ENCODE peak calls at places on chromosome 1, in five cellular contexts. B is GM12891; W is CD4-positive, alpha-beta T cell; U is transverse colon; T is cardiac muscle cell. K is an unnamed sample.

GRCh38 chr1:212608956-212609700 is 567 bp downstream of the ATF3 start:
- DNase-seq in B (peak; percentile 53), W (no peak), U (peak; percentile 61), T (peak; percentile 55), K (peak; percentile 23)

GRCh38 chr1:70909262-70909817 is 138.3 kb downstream of the PTGER3 start:
- DNase-seq in B (no peak), W (no peak), U (no peak), T (no peak), K (no peak)

GRCh38 chr1:37763791-37764741 is 854 bp downstream of the EPHA10 start:
- DNase-seq in B (peak; percentile 57), W (no peak), U (no peak), T (peak; percentile 58), K (no peak)

GRCh38 chr1:110457206-110457605 is 6.3 kb downstream of the PROK1 start:
- DNase-seq in B (no peak), W (no peak), U (no peak), T (no peak), K (no peak)

GRCh38 chr1:228048120-228048519 is 34.4 kb upstream of the ARF1 start:
- DNase-seq in B (no peak), W (no peak), U (no peak), T (no peak), K (no peak)

GRCh38 chr1:2789164-2789985 is 12.1 kb downstream of the TTC34 start:
- DNase-seq in B (no peak), W (no peak), U (no peak), T (no peak), K (no peak)

GRCh38 chr1:220497220-220497756 is 30.6 kb upstream of the MARK1 start:
- DNase-seq in B (no peak), W (no peak), U (no peak), T (no peak), K (peak; percentile 61)

GRCh38 chr1:101290119-101290921 is 53.5 kb downstream of the S1PR1 start:
- DNase-seq in B (no peak), W (no peak), U (no peak), T (no peak), K (no peak)

GRCh38 chr1:56187410-56187809 is 392.0 kb downstream of the PLPP3 start:
- DNase-seq in B (no peak), W (no peak), U (no peak), T (no peak), K (no peak)

GRCh38 chr1:245288796-245289195 is 134.0 kb downstream of the KIF26B start:
- DNase-seq in B (no peak), W (no peak), U (no peak), T (no peak), K (peak; percentile 64)

GRCh38 chr1:62882161-62882560 is 98.2 kb downstream of the ATG4C start:
- DNase-seq in B (no peak), W (no peak), U (no peak), T (no peak), K (peak; percentile 18)

GRCh38 chr1:100353073-100353801 is 931 bp downstream of the CDC14A start:
- DNase-seq in B (no peak), W (peak; percentile 26), U (peak; percentile 55), T (no peak), K (peak; percentile 17)

GRCh38 chr1:35885961-35886558 is 3.1 kb downstream of the AGO1 start:
- DNase-seq in B (no peak), W (no peak), U (no peak), T (peak; percentile 18), K (no peak)

GRCh38 chr1:94418664-94419655 is 771 bp downstream of the ABCD3 start:
- DNase-seq in B (peak; percentile 20), W (no peak), U (peak; percentile 50), T (peak; percentile 46), K (no peak)

GRCh38 chr1:20787775-20788488 is 825 bp upstream of the HP1BP3 start:
- DNase-seq in B (no peak), W (no peak), U (peak; percentile 20), T (peak; percentile 64), K (peak; percentile 27)

GRCh38 chr1:3779912-3780416 is 7.4 kb downstream of the SMIM1 start:
- DNase-seq in B (no peak), W (no peak), U (no peak), T (no peak), K (no peak)

GRCh38 chr1:155134858-155135415 is 715 bp upstream of the SLC50A1 start:
- DNase-seq in B (no peak), W (peak; percentile 23), U (peak; percentile 95), T (peak; percentile 97), K (peak; percentile 96)

GRCh38 chr1:31957701-31958674 is 19.8 kb upstream of the PTP4A2 start:
- DNase-seq in B (no peak), W (no peak), U (no peak), T (peak; percentile 36), K (no peak)

GRCh38 chr1:226827458-226827857 is 43.0 kb upstream of the PSEN2 start:
- DNase-seq in B (no peak), W (no peak), U (peak; percentile 38), T (peak; percentile 16), K (no peak)

GRCh38 chr1:223022641-223023473 is 120.2 kb downstream of the TLR5 start:
- DNase-seq in B (no peak), W (no peak), U (no peak), T (no peak), K (no peak)

GRCh38 chr1:200433586-200433985 is 23.8 kb upstream of the ZNF281 start:
- DNase-seq in B (no peak), W (no peak), U (no peak), T (no peak), K (no peak)

GRCh38 chr1:236144446-236145150 is 2.3 kb downstream of the GPR137B start:
- DNase-seq in B (no peak), W (no peak), U (no peak), T (no peak), K (no peak)

GRCh38 chr1:4323309-4323708 is 331.1 kb upstream of the AJAP1 start:
- DNase-seq in B (no peak), W (no peak), U (no peak), T (no peak), K (no peak)